ENCODE peak calls at places on chromosomes 12 and 14, in nine cellular contexts. Z is mesothelial cell of epicardium, L is AG04450, P is sigmoid colon, F is brain microvascular endothelial cell, K is NB4, H is Caco-2, B is RWPE1, N is bronchial epithelial cell. R is an unnamed sample.

GRCh38 chr14:68295316-68295816 is 475.8 kb downstream of the RAD51B start:
- DNase-seq in Z (no peak), L (no peak), P (no peak), F (no peak), K (no peak), H (peak), B (no peak), N (no peak), R (no peak)

GRCh38 chr12:25718081-25718731 is 165.1 kb upstream of the LMNTD1 start:
- DNase-seq in Z (no peak), L (no peak), P (no peak), F (no peak), K (no peak), H (no peak), B (no peak), N (no peak), R (no peak)

GRCh38 chr14:105537580-105538474 is 11.4 kb downstream of the TMEM121 start:
- DNase-seq in Z (peak), L (no peak), P (peak), F (peak), K (peak), H (no peak), B (peak), N (peak), R (peak)

GRCh38 chr12:127165567-127166392 is 1101.2 kb upstream of the TMEM132C start:
- DNase-seq in Z (peak), L (peak), P (peak), F (peak), K (peak), H (peak), B (peak), N (no peak), R (peak)

GRCh38 chr14:86787782-86788181 is 1205.2 kb downstream of the GALC start:
- DNase-seq in Z (no peak), L (peak), P (no peak), F (no peak), K (peak), H (no peak), B (no peak), N (no peak), R (no peak)

GRCh38 chr12:46891306-46891705 is 65.5 kb upstream of the SLC38A4 start:
- DNase-seq in Z (no peak), L (no peak), P (no peak), F (peak), K (no peak), H (no peak), B (no peak), N (peak), R (no peak)

GRCh38 chr14:72598328-72598727 is 295.6 kb downstream of the DPF3 start:
- DNase-seq in Z (no peak), L (no peak), P (no peak), F (no peak), K (no peak), H (no peak), B (no peak), N (no peak), R (peak)

GRCh38 chr14:35164849-35165248 is 42.5 kb downstream of the PRORP start:
- DNase-seq in Z (no peak), L (no peak), P (no peak), F (no peak), K (no peak), H (no peak), B (no peak), N (no peak), R (no peak)

GRCh38 chr14:54627325-54627717 is 60.4 kb downstream of the SAMD4A start:
- DNase-seq in Z (no peak), L (no peak), P (no peak), F (peak), K (no peak), H (no peak), B (no peak), N (no peak), R (no peak)

GRCh38 chr14:83164016-83164415 is 1630.4 kb upstream of the SEL1L start:
- DNase-seq in Z (no peak), L (peak), P (no peak), F (peak), K (no peak), H (no peak), B (no peak), N (peak), R (no peak)

GRCh38 chr12:122144885-122145284 is 29.1 kb downstream of the IL31 start:
- DNase-seq in Z (no peak), L (no peak), P (no peak), F (no peak), K (no peak), H (no peak), B (no peak), N (no peak), R (no peak)

GRCh38 chr12:46483572-46484395 is 111.2 kb upstream of the SLC38A2 start:
- DNase-seq in Z (no peak), L (no peak), P (no peak), F (no peak), K (no peak), H (no peak), B (no peak), N (peak), R (no peak)

GRCh38 chr12:14024589-14024988 is 43.2 kb upstream of the GRIN2B start:
- DNase-seq in Z (no peak), L (no peak), P (no peak), F (no peak), K (no peak), H (no peak), B (no peak), N (no peak), R (no peak)

GRCh38 chr14:56976211-56976610 is 165.9 kb upstream of the OTX2 start:
- DNase-seq in Z (no peak), L (no peak), P (no peak), F (no peak), K (no peak), H (no peak), B (no peak), N (no peak), R (no peak)

GRCh38 chr14:24605435-24606190 is 3.9 kb downstream of the GZMH start:
- DNase-seq in Z (no peak), L (no peak), P (no peak), F (no peak), K (peak), H (no peak), B (peak), N (peak), R (peak)

GRCh38 chr12:32444895-32445294 is 45.5 kb downstream of the FGD4 start:
- DNase-seq in Z (no peak), L (no peak), P (no peak), F (peak), K (no peak), H (peak), B (peak), N (peak), R (no peak)

GRCh38 chr12:5003025-5003666 is 40.5 kb upstream of the KCNA5 start:
- DNase-seq in Z (peak), L (peak), P (peak), F (peak), K (peak), H (peak), B (peak), N (peak), R (peak)

GRCh38 chr12:20426191-20426590 is 57.9 kb downstream of the PDE3A start:
- DNase-seq in Z (no peak), L (no peak), P (peak), F (no peak), K (no peak), H (no peak), B (no peak), N (no peak), R (no peak)

GRCh38 chr12:16076553-16076952 is 165.4 kb downstream of the DERA start:
- DNase-seq in Z (no peak), L (no peak), P (no peak), F (no peak), K (peak), H (no peak), B (peak), N (peak), R (peak)

GRCh38 chr12:51846911-51847829 is 1.3 kb downstream of the FIGNL2 start:
- DNase-seq in Z (peak), L (no peak), P (no peak), F (no peak), K (peak), H (peak), B (no peak), N (no peak), R (no peak)

GRCh38 chr14:105500726-105501101 is 9.7 kb downstream of the TEDC1 start:
- DNase-seq in Z (no peak), L (no peak), P (peak), F (no peak), K (peak), H (no peak), B (no peak), N (no peak), R (no peak)

GRCh38 chr12:116561181-116561821 is 2.1 kb downstream of the MAP1LC3B2 start:
- DNase-seq in Z (no peak), L (no peak), P (no peak), F (no peak), K (peak), H (no peak), B (no peak), N (no peak), R (no peak)

GRCh38 chr14:74364271-74364880 is 16.1 kb downstream of the VRTN start:
- DNase-seq in Z (no peak), L (no peak), P (no peak), F (no peak), K (no peak), H (peak), B (no peak), N (no peak), R (no peak)

GRCh38 chr12:129200576-129200975 is 347.3 kb downstream of the GLT1D1 start:
- DNase-seq in Z (no peak), L (no peak), P (no peak), F (no peak), K (no peak), H (no peak), B (no peak), N (no peak), R (no peak)

GRCh38 chr12:46154221-46154975 is 114.4 kb downstream of the SLC38A1 start:
- DNase-seq in Z (no peak), L (no peak), P (no peak), F (peak), K (no peak), H (no peak), B (peak), N (peak), R (no peak)

GRCh38 chr12:26678697-26679660 is 154.0 kb downstream of the ITPR2 start:
- DNase-seq in Z (no peak), L (no peak), P (no peak), F (no peak), K (no peak), H (no peak), B (no peak), N (no peak), R (no peak)

DNA sequence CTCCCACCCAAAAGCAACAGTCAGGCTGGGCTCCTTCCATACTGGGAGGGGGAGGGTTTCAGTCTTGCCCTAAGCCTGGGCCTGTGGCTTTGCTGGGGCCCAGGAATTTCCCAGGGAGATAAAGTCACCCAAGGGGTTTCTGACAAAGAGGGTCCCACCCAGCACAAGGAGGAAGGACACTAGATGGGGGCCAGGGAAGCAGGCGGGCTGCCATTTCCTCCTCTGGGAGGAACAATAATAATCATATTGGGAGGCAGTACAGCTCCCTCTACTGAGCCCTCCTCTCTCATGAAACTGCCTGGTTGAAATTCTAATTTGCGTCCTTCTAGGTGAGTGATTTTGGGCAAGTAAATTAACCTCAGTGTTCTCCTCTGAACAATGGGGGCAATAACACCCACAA is 7.9 kb downstream of the SLC8B1 start:
- DNase-seq in Z (no peak), L (no peak), P (no peak), F (no peak), K (no peak), H (no peak), B (no peak), N (no peak), R (no peak)
- TF ChIP-seq CTCF in Z (no peak), L (peak), P (no peak), F (peak), K (no peak), H (no peak), B (no peak), N (no peak), R (peak)

GRCh38 chr14:91402278-91403068 is 15.1 kb downstream of the CCDC88C start:
- DNase-seq in Z (no peak), L (no peak), P (no peak), F (peak), K (no peak), H (no peak), B (no peak), N (no peak), R (no peak)
- TF ChIP-seq CTCF in Z (no peak), L (no peak), P (no peak), F (no peak), K (no peak), H (no peak), B (no peak), N (no peak), R (no peak)

GRCh38 chr14:60091550-60092511 is at the start of gene PCNX4:
- DNase-seq in Z (peak), L (peak), P (peak), F (peak), K (peak), H (peak), B (peak), N (peak), R (peak)
- TF ChIP-seq CTCF in Z (no peak), L (no peak), P (no peak), F (no peak), K (no peak), H (no peak), B (no peak), N (no peak), R (no peak)

GRCh38 chr12:123388218-123388947 is 4.5 kb downstream of the KMT5A start:
- DNase-seq in Z (peak), L (no peak), P (peak), F (peak), K (peak), H (peak), B (peak), N (peak), R (peak)
- TF ChIP-seq CTCF in Z (no peak), L (no peak), P (no peak), F (no peak), K (no peak), H (no peak), B (no peak), N (no peak), R (no peak)

GRCh38 chr14:92135269-92135668 is 13.5 kb downstream of the CPSF2 start:
- DNase-seq in Z (no peak), L (no peak), P (no peak), F (no peak), K (peak), H (no peak), B (no peak), N (peak), R (no peak)
- TF ChIP-seq CTCF in Z (peak), L (peak), P (peak), F (peak), K (peak), H (no peak), B (peak), N (peak), R (peak)

DNA sequence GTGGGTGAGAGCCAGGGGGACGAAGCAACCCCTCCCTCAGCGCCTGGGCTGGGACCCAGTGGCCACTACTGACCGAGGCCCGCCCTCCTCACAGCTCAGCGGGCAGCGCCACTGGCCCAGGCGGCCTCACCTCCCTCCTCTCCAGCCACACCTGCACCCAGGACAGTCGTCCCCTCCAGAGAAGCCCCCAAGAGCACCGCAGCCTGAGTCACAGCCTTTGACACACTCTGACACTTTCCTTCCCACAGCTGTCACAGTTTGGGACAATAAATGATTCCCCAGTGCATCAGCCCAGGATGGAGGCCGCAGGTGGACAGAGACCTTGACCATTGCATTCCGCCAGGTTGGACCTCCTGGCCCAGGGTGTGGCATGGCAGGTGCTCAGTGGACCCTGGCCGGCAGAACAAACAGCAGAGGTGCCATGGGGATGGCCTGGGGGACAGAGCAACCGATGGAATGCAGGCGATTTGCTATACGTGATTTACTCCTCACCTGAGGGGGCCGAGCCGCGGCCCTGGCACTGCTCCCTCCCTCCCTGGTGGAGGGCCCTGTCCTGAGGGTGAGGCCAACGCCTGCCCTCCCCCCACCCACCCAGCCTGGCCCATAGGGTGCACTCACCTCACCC is 45.5 kb upstream of the GALNT9 start:
- DNase-seq in Z (no peak), L (no peak), P (peak), F (no peak), K (no peak), H (no peak), B (no peak), N (no peak), R (no peak)
- TF ChIP-seq CTCF in Z (no peak), L (no peak), P (no peak), F (no peak), K (no peak), H (no peak), B (no peak), N (no peak), R (no peak)

DNA sequence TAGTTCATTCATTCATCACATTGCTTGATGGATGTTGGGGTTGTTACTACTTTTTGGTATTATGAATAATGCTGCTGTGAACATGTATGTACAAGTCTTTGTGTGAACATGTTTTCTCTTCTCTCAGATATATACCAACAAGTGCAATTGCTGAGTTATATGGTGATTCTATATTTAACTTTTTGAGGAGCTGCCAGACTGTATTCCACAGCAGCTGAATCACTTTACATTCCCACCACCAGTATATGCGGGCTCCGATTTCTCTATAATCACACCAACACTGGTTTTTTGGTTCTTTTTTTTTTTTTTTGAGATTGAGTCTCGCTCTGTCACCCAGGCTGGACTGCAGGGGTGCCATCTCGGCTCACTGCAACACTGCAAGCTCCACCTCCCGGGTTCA is 22.2 kb upstream of the PLEKHG6 start:
- DNase-seq in Z (no peak), L (no peak), P (no peak), F (peak), K (no peak), H (no peak), B (no peak), N (peak), R (no peak)
- TF ChIP-seq CTCF in Z (no peak), L (peak), P (no peak), F (peak), K (no peak), H (no peak), B (no peak), N (no peak), R (no peak)

R was measured in GM10248.